ENCODE peak calls at places on chromosomes 6 and 20, in ten cellular contexts. S is heart left ventricle; I is HS-5; R is mesenteric fat pad; U is ecto neural progenitor cell; K is HEK293T; O is NAMALWA; G is iris pigment epithelial cell; D is fibroblast of the aortic adventitia; N is stimulated activated CD8-positive, alpha-beta memory T cell treated with anti-CD3 and anti-CD28 coated beads, Interleukin-2, amount 100 ng/mL, for 1 hour. F is an unnamed sample.

GRCh38 chr20:34927736-34928135 is 27.9 kb downstream of the GSS start:
- DNase-seq in S (no peak), I (no peak), R (no peak), U (no peak), K (no peak), O (no peak), G (no peak), D (no peak), N (no peak), F (no peak)

GRCh38 chr6:33958208-33958862 is 154.5 kb upstream of the MLN start:
- DNase-seq in S (no peak), I (no peak), R (no peak), U (no peak), K (no peak), O (peak; percentile 57), G (no peak), D (no peak), N (no peak), F (no peak)

GRCh38 chr20:25226433-25227316 is 21.2 kb upstream of the PYGB start:
- DNase-seq in S (peak; percentile 86), I (no peak), R (no peak), U (no peak), K (no peak), O (no peak), G (no peak), D (no peak), N (no peak), F (no peak)

GRCh38 chr6:155228549-155229166 is 35.2 kb upstream of the CLDN20 start:
- DNase-seq in S (no peak), I (no peak), R (no peak), U (no peak), K (no peak), O (no peak), G (no peak), D (peak; percentile 95), N (no peak), F (no peak)

GRCh38 chr6:116945809-116946208 is 68.8 kb downstream of the RFX6 start:
- DNase-seq in S (no peak), I (peak; percentile 19), R (no peak), U (no peak), K (no peak), O (no peak), G (no peak), D (no peak), N (no peak), F (no peak)

GRCh38 chr6:133286765-133287164 is 45.6 kb downstream of the EYA4 start:
- DNase-seq in S (no peak), I (peak; percentile 10), R (no peak), U (no peak), K (no peak), O (peak; percentile 64), G (peak; percentile 36), D (peak; percentile 12), N (no peak), F (no peak)

GRCh38 chr6:21634582-21634981 is 41.0 kb downstream of the SOX4 start:
- DNase-seq in S (no peak), I (peak; percentile 90), R (no peak), U (no peak), K (no peak), O (no peak), G (peak; percentile 98), D (peak; percentile 98), N (no peak), F (no peak)

GRCh38 chr6:71404145-71404966 is 115.7 kb downstream of the OGFRL1 start:
- DNase-seq in S (no peak), I (peak; percentile 81), R (no peak), U (no peak), K (no peak), O (no peak), G (peak; percentile 88), D (peak; percentile 91), N (no peak), F (no peak)

GRCh38 chr6:127841811-127842210 is 59.0 kb downstream of the THEMIS start:
- DNase-seq in S (no peak), I (no peak), R (no peak), U (no peak), K (no peak), O (no peak), G (peak; percentile 17), D (peak; percentile 33), N (no peak), F (no peak)

GRCh38 chr6:40315055-40315454 is 272.1 kb downstream of the LRFN2 start:
- DNase-seq in S (no peak), I (no peak), R (peak; percentile 22), U (no peak), K (no peak), O (no peak), G (no peak), D (no peak), N (no peak), F (no peak)

GRCh38 chr6:142242269-142242668 is 59.5 kb upstream of the ADGRG6 start:
- DNase-seq in S (no peak), I (peak; percentile 5), R (no peak), U (no peak), K (no peak), O (no peak), G (peak; percentile 57), D (peak; percentile 72), N (no peak), F (no peak)

GRCh38 chr6:14720411-14721102 is 525.3 kb upstream of the JARID2 start:
- DNase-seq in S (no peak), I (no peak), R (no peak), U (no peak), K (no peak), O (no peak), G (no peak), D (no peak), N (no peak), F (no peak)

GRCh38 chr20:63941282-63942060 is 14.7 kb downstream of the UCKL1 start:
- DNase-seq in S (peak; percentile 74), I (no peak), R (no peak), U (peak; percentile 76), K (peak; percentile 51), O (peak; percentile 47), G (no peak), D (no peak), N (peak; percentile 34), F (no peak)

GRCh38 chr6:167717455-167717854 is 109.3 kb upstream of the AFDN start:
- DNase-seq in S (no peak), I (no peak), R (peak; percentile 60), U (no peak), K (no peak), O (no peak), G (no peak), D (no peak), N (no peak), F (no peak)

GRCh38 chr20:675453-676314 is at the start of gene SCRT2:
- DNase-seq in S (peak; percentile 83), I (no peak), R (peak; percentile 94), U (peak; percentile 94), K (peak; percentile 87), O (no peak), G (peak; percentile 70), D (peak; percentile 66), N (peak; percentile 13), F (no peak)

GRCh38 chr6:111087871-111088667 is 766 bp downstream of the SLC16A10 start:
- DNase-seq in S (no peak), I (no peak), R (no peak), U (peak; percentile 56), K (peak; percentile 53), O (peak; percentile 71), G (peak; percentile 15), D (no peak), N (no peak), F (no peak)

GRCh38 chr20:51037499-51038110 is 14.7 kb upstream of the KCNG1 start:
- DNase-seq in S (no peak), I (no peak), R (no peak), U (no peak), K (no peak), O (no peak), G (no peak), D (no peak), N (no peak), F (no peak)

GRCh38 chr20:52103911-52104545 is 87.6 kb downstream of the ZFP64 start:
- DNase-seq in S (no peak), I (no peak), R (peak; percentile 62), U (peak; percentile 58), K (peak; percentile 30), O (no peak), G (peak; percentile 36), D (no peak), N (no peak), F (no peak)

GRCh38 chr6:119158057-119158848 is 79.8 kb upstream of the FAM184A start:
- DNase-seq in S (peak; percentile 75), I (no peak), R (no peak), U (no peak), K (no peak), O (no peak), G (peak; percentile 52), D (peak; percentile 98), N (no peak), F (no peak)

GRCh38 chr20:45097485-45098095 is 3.3 kb downstream of the KCNS1 start:
- DNase-seq in S (no peak), I (no peak), R (no peak), U (no peak), K (no peak), O (no peak), G (peak; percentile 57), D (peak; percentile 50), N (no peak), F (no peak)

GRCh38 chr6:1479095-1479494 is 89.7 kb downstream of the FOXF2 start:
- DNase-seq in S (no peak), I (peak; percentile 72), R (no peak), U (no peak), K (no peak), O (no peak), G (peak; percentile 58), D (peak; percentile 99), N (no peak), F (no peak)

GRCh38 chr6:113855500-113856010 is 1.6 kb upstream of the MARCKS start:
- DNase-seq in S (no peak), I (no peak), R (no peak), U (peak; percentile 75), K (peak; percentile 17), O (peak; percentile 21), G (peak; percentile 54), D (peak; percentile 54), N (no peak), F (no peak)

GRCh38 chr6:38095054-38095453 is 275.5 kb downstream of the ZFAND3 start:
- DNase-seq in S (no peak), I (peak; percentile 43), R (no peak), U (no peak), K (no peak), O (no peak), G (peak; percentile 75), D (peak; percentile 70), N (no peak), F (no peak)

GRCh38 chr6:43856005-43856765 is 86.2 kb downstream of the VEGFA start:
- DNase-seq in S (peak; percentile 46), I (no peak), R (no peak), U (no peak), K (peak; percentile 51), O (no peak), G (peak; percentile 44), D (no peak), N (no peak), F (no peak)

GRCh38 chr20:61903575-61904340 is 161.9 kb downstream of the TAF4 start:
- DNase-seq in S (no peak), I (no peak), R (no peak), U (no peak), K (no peak), O (no peak), G (no peak), D (no peak), N (no peak), F (no peak)